ENCODE peak calls at places on chromosomes 7 and 10, in five cellular contexts. G is left lung; W is Panc1; F is prostate gland; A is CD8-positive, alpha-beta T cell. U is an unnamed sample.
A peak's percentile ranks its signal among the peaks of the same experiment; 100 is the strongest.

GRCh38 chr7:21911341-21911875 is 34.3 kb downstream of the CDCA7L start:
- DNase-seq in G (no peak), W (no peak), F (no peak), A (no peak), U (no peak)

GRCh38 chr7:112162161-112163020 is 43.8 kb downstream of the DOCK4 start:
- DNase-seq in G (peak; percentile 52), W (no peak), F (no peak), A (no peak), U (no peak)

GRCh38 chr7:94294471-94295131 is 100.1 kb upstream of the COL1A2 start:
- DNase-seq in G (no peak), W (no peak), F (no peak), A (no peak), U (no peak)

GRCh38 chr7:116443101-116443523 is 56.4 kb upstream of the CAV2 start:
- DNase-seq in G (no peak), W (peak; percentile 95), F (no peak), A (no peak), U (no peak)

GRCh38 chr10:7971949-7972348 is 82.5 kb upstream of the GATA3 start:
- DNase-seq in G (no peak), W (no peak), F (no peak), A (no peak), U (no peak)

GRCh38 chr10:123142701-123143161 is 5.2 kb upstream of the HMX2 start:
- DNase-seq in G (no peak), W (no peak), F (no peak), A (no peak), U (no peak)

GRCh38 chr10:54728511-54728910 is 72.5 kb downstream of the PCDH15 start:
- DNase-seq in G (no peak), W (no peak), F (no peak), A (no peak), U (no peak)

GRCh38 chr10:12975906-12976305 is 25.6 kb downstream of the CCDC3 start:
- DNase-seq in G (no peak), W (no peak), F (no peak), A (no peak), U (no peak)

GRCh38 chr10:9331583-9332008 is 1277.1 kb downstream of the GATA3 start:
- DNase-seq in G (no peak), W (peak; percentile 8), F (no peak), A (no peak), U (no peak)

GRCh38 chr7:47371317-47371716 is 210.6 kb downstream of the TNS3 start:
- DNase-seq in G (no peak), W (no peak), F (no peak), A (no peak), U (no peak)

GRCh38 chr10:130025326-130025725 is 61.3 kb upstream of the EBF3 start:
- DNase-seq in G (no peak), W (no peak), F (no peak), A (no peak), U (no peak)

GRCh38 chr7:64997927-64998391 is 7.1 kb upstream of the ZNF117 start:
- DNase-seq in G (no peak), W (no peak), F (peak; percentile 71), A (no peak), U (no peak)

GRCh38 chr10:36446873-36447272 is 678.5 kb upstream of the ANKRD30A start:
- DNase-seq in G (no peak), W (no peak), F (no peak), A (no peak), U (no peak)

GRCh38 chr10:12214763-12215218 is 18.8 kb downstream of the CDC123 start:
- DNase-seq in G (no peak), W (no peak), F (peak; percentile 45), A (no peak), U (no peak)

GRCh38 chr7:123797673-123798526 is 47.1 kb upstream of the HYAL4 start:
- DNase-seq in G (no peak), W (peak; percentile 62), F (peak; percentile 26), A (no peak), U (no peak)

GRCh38 chr7:39633563-39634550 is 10.5 kb downstream of the RALA start:
- DNase-seq in G (no peak), W (no peak), F (no peak), A (peak; percentile 21), U (peak; percentile 17)

GRCh38 chr10:3524086-3524960 is 260.7 kb downstream of the KLF6 start:
- DNase-seq in G (no peak), W (no peak), F (no peak), A (no peak), U (no peak)

GRCh38 chr10:71835671-71836593 is 15.1 kb downstream of the PSAP start:
- DNase-seq in G (no peak), W (no peak), F (no peak), A (no peak), U (no peak)

GRCh38 chr10:129642427-129642826 is 175.4 kb downstream of the MGMT start:
- DNase-seq in G (no peak), W (no peak), F (no peak), A (no peak), U (no peak)

GRCh38 chr10:113431807-113432206 is 121.0 kb upstream of the HABP2 start:
- DNase-seq in G (no peak), W (no peak), F (no peak), A (no peak), U (no peak)

GRCh38 chr7:30771859-30772429 is 727 bp downstream of the MINDY4 start:
- DNase-seq in G (no peak), W (no peak), F (no peak), A (no peak), U (no peak)

GRCh38 chr10:133592716-133593115 is 27.3 kb upstream of the SYCE1 start:
- DNase-seq in G (no peak), W (no peak), F (no peak), A (no peak), U (no peak)

GRCh38 chr7:117071597-117071996 is 118.3 kb downstream of the ST7 start:
- DNase-seq in G (no peak), W (no peak), F (no peak), A (no peak), U (no peak)

GRCh38 chr10:43340619-43341018 is 30.8 kb upstream of the FXYD4 start:
- DNase-seq in G (peak; percentile 82), W (no peak), F (peak; percentile 56), A (no peak), U (no peak)

GRCh38 chr7:47578581-47579270 is 3.2 kb downstream of the TNS3 start:
- DNase-seq in G (no peak), W (no peak), F (peak; percentile 65), A (no peak), U (no peak)

GRCh38 chr7:120373174-120373573 is 100.2 kb downstream of the KCND2 start:
- DNase-seq in G (no peak), W (no peak), F (no peak), A (no peak), U (no peak)

GRCh38 chr10:60236869-60237524 is 152.7 kb downstream of the ANK3 start:
- DNase-seq in G (peak; percentile 70), W (no peak), F (no peak), A (no peak), U (no peak)

GRCh38 chr7:155523168-155523675 is 23.1 kb downstream of the CNPY1 start:
- DNase-seq in G (no peak), W (no peak), F (no peak), A (no peak), U (no peak)

GRCh38 chr7:155521007-155521742 is 25.2 kb downstream of the CNPY1 start:
- DNase-seq in G (no peak), W (no peak), F (no peak), A (no peak), U (no peak)

GRCh38 chr7:155524018-155524556 is 22.3 kb downstream of the CNPY1 start:
- DNase-seq in G (no peak), W (no peak), F (no peak), A (no peak), U (no peak)

GRCh38 chr7:155520114-155520513 is 26.2 kb downstream of the CNPY1 start:
- DNase-seq in G (no peak), W (no peak), F (no peak), A (no peak), U (no peak)

GRCh38 chr7:155521743-155522398 is 24.5 kb downstream of the CNPY1 start:
- DNase-seq in G (no peak), W (no peak), F (no peak), A (no peak), U (no peak)
- H3K27me3 ChIP-seq in G (peaks cover 89% of the 10 kb centered on the region), W (peaks cover 16% of the 10 kb centered on the region), F (no peaks in the 10 kb centered on the region), A (no peaks in the 10 kb centered on the region), U (peaks cover 13% of the 10 kb centered on the region)

GRCh38 chr10:76583711-76584161 is 1053.9 kb downstream of the KCNMA1 start:
- DNase-seq in G (no peak), W (peak; percentile 12), F (no peak), A (no peak), U (no peak)
- TF ChIP-seq CTCF in G (no peak), W (no peak), F (no peak), A (no peak), U (no peak)

DNA sequence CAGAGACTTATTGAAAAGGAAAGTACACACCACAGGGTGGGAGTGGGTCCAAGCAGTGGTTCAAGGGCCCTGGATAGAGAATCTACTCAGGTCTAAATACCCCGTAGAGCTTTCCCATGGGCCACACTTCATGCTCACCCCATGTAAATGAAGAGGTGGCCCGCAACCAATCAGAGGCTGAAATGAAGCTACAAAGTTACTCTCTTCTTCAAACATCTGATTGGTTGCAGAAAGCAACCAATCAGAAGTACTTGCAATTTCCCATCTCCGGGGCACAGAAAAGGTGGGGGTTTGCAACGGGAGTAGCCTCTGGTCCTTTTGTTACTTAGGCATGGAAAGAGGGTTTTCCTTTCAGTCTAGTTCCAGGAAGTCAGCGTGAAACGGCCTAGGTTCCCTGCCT is 15.2 kb upstream of the GALNTL5 start:
- DNase-seq in G (no peak), W (no peak), F (no peak), A (no peak), U (no peak)
- H3K27me3 ChIP-seq in G (no peaks in the 10 kb centered on the region), W (no peaks in the 10 kb centered on the region), F (no peaks in the 10 kb centered on the region), A (no peaks in the 10 kb centered on the region), U (no peaks in the 10 kb centered on the region)

GRCh38 chr7:88757371-88757770 is 2.1 kb upstream of the ZNF804B start:
- DNase-seq in G (no peak), W (no peak), F (no peak), A (no peak), U (no peak)

GRCh38 chr7:88758355-88759215 is 915 bp upstream of the ZNF804B start:
- DNase-seq in G (no peak), W (no peak), F (peak; percentile 7), A (no peak), U (no peak)

GRCh38 chr7:88759956-88760515 is 536 bp downstream of the ZNF804B start:
- DNase-seq in G (no peak), W (no peak), F (no peak), A (no peak), U (no peak)

GRCh38 chr7:88761779-88762178 is 2.3 kb downstream of the ZNF804B start:
- DNase-seq in G (no peak), W (no peak), F (no peak), A (no peak), U (no peak)

DNA sequence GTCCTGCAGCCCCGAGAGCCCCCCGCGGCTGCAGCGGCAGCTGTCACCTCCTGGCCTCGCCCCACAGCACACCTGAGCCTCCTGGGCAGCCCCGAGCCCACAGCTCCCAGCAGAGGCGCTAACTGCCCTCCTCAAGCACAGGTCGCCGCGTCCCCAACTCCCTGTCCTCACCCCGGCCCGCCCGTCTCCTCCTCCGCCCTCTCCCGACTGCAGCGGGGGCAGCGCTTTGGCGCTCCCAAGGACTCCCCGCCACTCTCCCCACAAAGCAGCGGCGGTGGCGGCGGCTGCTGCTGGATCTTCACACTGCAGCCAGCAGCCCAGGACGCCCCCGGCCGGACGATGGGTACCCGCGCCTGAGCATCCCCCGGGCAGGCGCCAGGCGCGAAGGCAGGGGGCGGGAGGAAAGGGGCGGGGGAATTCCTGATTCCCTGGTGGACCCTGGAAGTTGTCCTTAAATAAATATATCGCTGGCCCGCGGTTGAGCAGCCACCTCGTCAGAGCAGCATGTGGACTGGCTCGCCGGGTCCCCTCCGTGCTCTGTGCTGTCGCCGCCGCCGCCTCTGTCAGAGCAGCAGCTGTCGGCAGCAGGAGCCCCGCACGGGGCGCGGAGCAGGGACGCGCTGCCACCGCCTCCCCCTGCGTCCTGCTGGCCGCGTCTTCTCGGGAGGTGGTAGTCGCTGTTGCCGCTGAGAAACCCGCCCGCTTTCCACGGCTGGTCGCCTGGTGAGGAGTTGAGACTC is at the start of gene ZNF804B:
- DNase-seq in G (no peak), W (no peak), F (peak; percentile 4), A (no peak), U (no peak)
- TF ChIP-seq CTCF in G (no peak), W (peak; percentile 16), F (no peak), A (no peak), U (no peak)